ENCODE peak calls at places on chromosomes 16 and 17, in six cellular contexts. X is neural crest cell, Y is RWPE1, T is GM13976, F is AG09319, P is mammary epithelial cell. V is an unnamed sample.

GRCh38 chr17:37168731-37169353 is 206.9 kb upstream of the C17orf78 start:
- DNase-seq in P (no peak), F (no peak), X (no peak), Y (no peak), T (no peak), V (no peak)

GRCh38 chr17:27421111-27421510 is 35.1 kb upstream of the KSR1 start:
- DNase-seq in P (no peak), X (no peak), Y (no peak), T (no peak), F (no peak), V (no peak)

GRCh38 chr17:72237223-72237622 is 116.4 kb downstream of the SOX9 start:
- DNase-seq in X (no peak), F (no peak), Y (no peak), P (no peak), T (no peak), V (no peak)

GRCh38 chr16:75820672-75821071 is 94.4 kb upstream of the CPHXL start:
- DNase-seq in T (no peak), P (peak; percentile 74), F (no peak), Y (peak; percentile 48), X (no peak), V (no peak)

GRCh38 chr17:66407864-66408263 is 105.5 kb downstream of the PRKCA start:
- DNase-seq in P (no peak), Y (no peak), T (no peak), F (no peak), X (no peak), V (no peak)

GRCh38 chr17:67151717-67152116 is 93.3 kb downstream of the HELZ start:
- DNase-seq in X (no peak), T (no peak), P (peak; percentile 85), Y (peak; percentile 76), F (no peak), V (no peak)

GRCh38 chr16:48860341-48860740 is 250.4 kb upstream of the N4BP1 start:
- DNase-seq in F (no peak), Y (no peak), T (no peak), P (peak; percentile 16), X (no peak), V (no peak)

GRCh38 chr17:31582151-31582907 is 190.9 kb downstream of the RAB11FIP4 start:
- DNase-seq in Y (no peak), F (peak; percentile 61), X (no peak), P (no peak), T (peak; percentile 80), V (peak; percentile 74)

GRCh38 chr17:66813314-66813713 is 21.6 kb upstream of the CACNG5 start:
- DNase-seq in Y (no peak), P (no peak), X (no peak), F (no peak), T (no peak), V (no peak)

GRCh38 chr16:75109732-75110243 is 6.8 kb downstream of the LDHD start:
- DNase-seq in Y (no peak), P (peak; percentile 27), T (peak; percentile 28), F (no peak), X (no peak), V (no peak)

GRCh38 chr17:17806035-17806434 is 30.8 kb downstream of the SREBF1 start:
- DNase-seq in F (no peak), X (no peak), P (no peak), Y (no peak), T (no peak), V (no peak)

GRCh38 chr17:77330602-77331081 is 189.9 kb downstream of the SEC14L1 start:
- DNase-seq in F (no peak), X (no peak), T (peak; percentile 15), P (no peak), Y (no peak), V (no peak)

GRCh38 chr17:81868674-81869220 is 2.4 kb downstream of the ARHGDIA start:
- DNase-seq in T (no peak), X (no peak), F (peak; percentile 76), P (peak; percentile 50), Y (peak; percentile 81), V (no peak)

GRCh38 chr17:56203430-56203829 is 50.2 kb downstream of the ANKFN1 start:
- DNase-seq in P (peak; percentile 24), X (no peak), F (no peak), Y (peak; percentile 19), T (no peak), V (no peak)

GRCh38 chr16:88941933-88942909 is 34.8 kb downstream of the CBFA2T3 start:
- DNase-seq in X (peak; percentile 67), P (no peak), Y (peak; percentile 38), F (no peak), T (peak; percentile 92), V (peak; percentile 95)

GRCh38 chr17:51499906-51500305 is 239.6 kb downstream of the UTP18 start:
- DNase-seq in X (no peak), P (no peak), T (no peak), F (no peak), Y (no peak), V (no peak)

GRCh38 chr17:77942111-77942988 is 16.2 kb upstream of the TNRC6C start:
- DNase-seq in Y (no peak), P (peak; percentile 31), X (peak; percentile 37), F (no peak), T (no peak), V (no peak)

GRCh38 chr17:30345527-30346075 is 11.7 kb upstream of the TMIGD1 start:
- DNase-seq in X (no peak), T (peak; percentile 28), F (no peak), Y (no peak), P (peak; percentile 39), V (peak; percentile 5)

GRCh38 chr16:10760863-10761262 is 17.2 kb downstream of the NUBP1 start:
- DNase-seq in X (no peak), Y (no peak), T (no peak), P (no peak), F (no peak), V (no peak)

GRCh38 chr17:77570565-77570898 is 388.0 kb upstream of the TNRC6C start:
- DNase-seq in X (no peak), F (no peak), Y (no peak), P (no peak), T (no peak), V (no peak)

GRCh38 chr17:77385750-77386501 is 245.2 kb downstream of the SEC14L1 start:
- DNase-seq in F (no peak), P (no peak), T (no peak), X (no peak), Y (no peak), V (no peak)

GRCh38 chr17:67478266-67479118 is 101.4 kb downstream of the PITPNC1 start:
- DNase-seq in F (no peak), P (no peak), T (no peak), X (no peak), Y (no peak), V (no peak)

GRCh38 chr17:15885770-15886169 is 59.2 kb upstream of the ADORA2B start:
- DNase-seq in Y (no peak), T (no peak), F (no peak), X (no peak), P (peak; percentile 19), V (no peak)

DNA sequence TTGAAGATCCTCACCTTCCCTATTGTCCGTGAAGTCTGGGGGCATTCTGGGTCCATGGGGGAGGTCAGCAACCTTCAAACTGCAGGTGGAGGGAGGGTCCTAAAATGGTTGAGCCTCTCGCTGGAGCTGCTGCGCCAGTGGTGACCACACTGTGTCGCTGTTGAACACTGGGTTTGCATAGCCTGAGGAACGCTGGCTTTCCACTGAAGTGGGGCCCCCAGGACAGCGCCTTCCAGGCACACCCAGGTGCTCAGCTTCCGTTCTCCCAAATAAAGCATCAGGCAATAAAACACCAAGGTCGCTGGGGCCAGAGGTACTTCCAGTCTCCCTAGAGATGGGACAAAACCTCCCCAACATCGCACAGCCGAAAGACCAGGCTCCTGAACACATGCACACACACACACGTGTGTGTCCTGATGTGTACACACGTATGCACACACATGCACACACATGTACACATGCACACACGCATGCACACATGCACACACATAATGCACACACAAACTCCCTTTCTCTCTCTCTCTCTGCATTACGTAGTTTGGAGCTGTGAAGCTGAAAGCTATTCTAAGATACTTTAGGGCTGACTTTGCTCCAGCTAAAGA is 120.6 kb downstream of the IRF8 start:
- DNase-seq in T (no peak), X (no peak), Y (no peak), F (no peak), P (no peak), V (no peak)
- TF ChIP-seq CTCF in T (peak; percentile 7), X (peak; percentile 53), Y (no peak), F (no peak), P (peak; percentile 32), V (no peak)

GRCh38 chr16:55643161-55643970 is 12.4 kb upstream of the SLC6A2 start:
- DNase-seq in X (no peak), P (no peak), Y (no peak), T (no peak), F (no peak), V (no peak)
- TF ChIP-seq CTCF in X (no peak), P (peak; percentile 19), Y (no peak), T (no peak), F (peak; percentile 2), V (no peak)

DNA sequence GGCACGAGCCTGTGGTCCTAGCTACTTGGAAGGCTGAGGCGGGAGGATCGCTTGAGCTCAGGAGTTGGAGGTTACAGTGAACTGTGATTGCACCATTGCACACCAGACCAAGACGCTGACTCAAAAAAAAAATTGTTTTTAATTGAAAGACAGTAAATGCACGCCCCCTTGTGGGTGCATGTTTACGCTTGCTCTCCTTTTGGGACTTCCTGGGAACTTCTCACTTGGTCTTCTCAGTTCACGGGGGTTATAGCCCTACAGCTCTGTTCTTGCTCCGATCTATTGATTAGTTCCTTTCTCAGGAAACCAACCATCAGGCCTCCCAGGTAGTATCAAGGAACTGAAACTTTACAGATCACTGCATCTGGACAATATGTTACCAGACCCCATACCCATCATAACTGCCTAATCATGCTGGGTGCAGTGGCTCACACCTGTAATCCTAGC is 14.2 kb upstream of the RIPOR1 start:
- DNase-seq in X (peak; percentile 72), T (peak; percentile 77), P (peak; percentile 75), F (peak; percentile 54), Y (peak; percentile 59), V (peak; percentile 70)
- TF ChIP-seq CTCF in X (peak; percentile 77), T (peak; percentile 57), P (peak; percentile 67), F (peak; percentile 69), Y (peak; percentile 71), V (peak; percentile 45)

GRCh38 chr17:5111402-5112204 is at the start of gene ZNF232:
- DNase-seq in Y (peak; percentile 96), X (peak; percentile 93), P (peak; percentile 95), T (peak; percentile 97), F (peak; percentile 76), V (peak; percentile 97)
- TF ChIP-seq CTCF in Y (no peak), X (no peak), P (no peak), T (no peak), F (no peak), V (no peak)

DNA sequence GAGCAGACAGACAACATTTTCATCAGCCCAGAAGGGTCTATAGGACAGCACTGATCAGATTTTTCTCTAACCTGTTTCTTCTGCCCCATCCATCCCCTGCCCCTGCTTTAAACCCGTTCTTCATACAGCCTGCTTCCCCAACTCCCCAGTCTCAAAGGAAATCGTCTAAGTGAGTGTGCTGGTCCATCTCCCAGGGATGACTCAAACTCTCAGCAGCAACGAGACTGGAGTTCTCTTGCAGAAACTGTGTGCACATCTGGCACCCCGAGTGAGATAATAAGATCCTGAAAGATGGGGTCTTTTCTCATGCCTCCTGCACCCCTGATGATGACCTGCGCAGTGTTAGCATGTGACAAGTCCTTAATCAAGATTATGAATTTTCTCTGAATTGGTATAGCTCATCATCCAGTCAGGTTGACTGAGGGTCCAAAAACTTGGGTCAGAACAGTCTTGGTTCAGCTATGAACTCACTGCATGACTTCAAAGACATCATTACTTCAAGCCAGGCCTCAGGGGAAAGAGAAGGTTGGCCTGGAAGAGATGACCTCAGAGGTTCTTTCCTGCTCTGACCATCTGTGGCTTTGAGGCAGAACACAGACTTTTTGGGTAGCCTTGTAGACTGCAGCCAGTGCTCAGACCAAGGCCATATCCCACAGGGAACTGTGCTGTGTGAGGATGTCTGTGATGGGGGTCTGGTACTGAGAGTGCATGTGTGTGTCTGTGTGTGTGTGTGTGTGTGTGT is 117.9 kb downstream of the SPACA3 start:
- DNase-seq in T (no peak), X (no peak), F (no peak), Y (no peak), P (no peak), V (no peak)
- TF ChIP-seq CTCF in T (no peak), X (no peak), F (no peak), Y (no peak), P (no peak), V (no peak)